ENCODE peak calls at places on chromosomes 11 and 22, in seven cellular contexts. One of them, this sample, is unnamed.

GRCh38 chr11:86035920-86036319 is 33.0 kb downstream of the PICALM start:
- DNase-seq in adrenal gland: no peak
- DNase-seq in tibial artery: no peak
- DNase-seq in kidney: no peak
- DNase-seq in IMR-90: no peak
- DNase-seq in bronchial epithelial cell: no peak
- DNase-seq in heart right ventricle: no peak
- DNase-seq in this sample: no peak

GRCh38 chr22:35991168-35991567 is 37.5 kb downstream of the RBFOX2 start:
- DNase-seq in kidney: no peak
- DNase-seq in IMR-90: peak
- DNase-seq in bronchial epithelial cell: no peak
- DNase-seq in heart right ventricle: no peak
- DNase-seq in tibial artery: no peak
- DNase-seq in adrenal gland: no peak
- DNase-seq in this sample: no peak

GRCh38 chr11:7208391-7208790 is 43.3 kb upstream of the SYT9 start:
- DNase-seq in tibial artery: no peak
- DNase-seq in heart right ventricle: no peak
- DNase-seq in kidney: no peak
- DNase-seq in adrenal gland: no peak
- DNase-seq in IMR-90: no peak
- DNase-seq in bronchial epithelial cell: no peak
- DNase-seq in this sample: no peak

GRCh38 chr11:65381721-65382035 is 768 bp downstream of the SLC25A45 start:
- DNase-seq in tibial artery: peak
- DNase-seq in adrenal gland: no peak
- DNase-seq in kidney: no peak
- DNase-seq in bronchial epithelial cell: peak
- DNase-seq in IMR-90: no peak
- DNase-seq in heart right ventricle: no peak
- DNase-seq in this sample: no peak

GRCh38 chr11:134589155-134589554 is 177.1 kb upstream of the B3GAT1 start:
- DNase-seq in adrenal gland: no peak
- DNase-seq in IMR-90: no peak
- DNase-seq in bronchial epithelial cell: no peak
- DNase-seq in heart right ventricle: no peak
- DNase-seq in kidney: no peak
- DNase-seq in tibial artery: no peak
- DNase-seq in this sample: no peak

GRCh38 chr11:45155058-45155551 is 8.7 kb downstream of the PRDM11 start:
- DNase-seq in tibial artery: no peak
- DNase-seq in heart right ventricle: no peak
- DNase-seq in IMR-90: peak
- DNase-seq in kidney: no peak
- DNase-seq in adrenal gland: no peak
- DNase-seq in bronchial epithelial cell: no peak
- DNase-seq in this sample: no peak

GRCh38 chr11:100876826-100877545 is 189.9 kb downstream of the ARHGAP42 start:
- DNase-seq in kidney: no peak
- DNase-seq in IMR-90: peak
- DNase-seq in heart right ventricle: no peak
- DNase-seq in bronchial epithelial cell: peak
- DNase-seq in adrenal gland: no peak
- DNase-seq in tibial artery: no peak
- DNase-seq in this sample: peak

GRCh38 chr11:75188671-75189070 is 37.8 kb downstream of the SLCO2B1 start:
- DNase-seq in heart right ventricle: no peak
- DNase-seq in kidney: no peak
- DNase-seq in adrenal gland: no peak
- DNase-seq in IMR-90: no peak
- DNase-seq in bronchial epithelial cell: no peak
- DNase-seq in tibial artery: no peak
- DNase-seq in this sample: no peak

GRCh38 chr22:41998361-41999261 is at the start of gene WBP2NL:
- DNase-seq in tibial artery: peak
- DNase-seq in bronchial epithelial cell: peak
- DNase-seq in heart right ventricle: peak
- DNase-seq in adrenal gland: peak
- DNase-seq in kidney: peak
- DNase-seq in IMR-90: peak
- DNase-seq in this sample: peak
- H3K4me3 ChIP-seq in tibial artery: peak
- H3K4me3 ChIP-seq in bronchial epithelial cell: peak
- H3K4me3 ChIP-seq in heart right ventricle: peak
- H3K4me3 ChIP-seq in adrenal gland: no peak
- H3K4me3 ChIP-seq in kidney: peak
- H3K4me3 ChIP-seq in IMR-90: peak
- H3K4me3 ChIP-seq in this sample: peak

GRCh38 chr22:20238567-20239062 is 29.5 kb downstream of the RTN4R start:
- DNase-seq in adrenal gland: no peak
- DNase-seq in heart right ventricle: peak
- DNase-seq in tibial artery: no peak
- DNase-seq in bronchial epithelial cell: peak
- DNase-seq in kidney: no peak
- DNase-seq in IMR-90: no peak
- DNase-seq in this sample: no peak
- TF ChIP-seq CTCF in adrenal gland: no peak
- TF ChIP-seq CTCF in heart right ventricle: peak
- TF ChIP-seq CTCF in tibial artery: peak
- TF ChIP-seq CTCF in bronchial epithelial cell: peak
- TF ChIP-seq CTCF in kidney: peak
- TF ChIP-seq CTCF in IMR-90: peak
- TF ChIP-seq CTCF in this sample: peak

GRCh38 chr11:59559886-59560285 is 48.5 kb downstream of the OR4D9 start:
- DNase-seq in kidney: no peak
- DNase-seq in tibial artery: no peak
- DNase-seq in IMR-90: no peak
- DNase-seq in heart right ventricle: no peak
- DNase-seq in adrenal gland: no peak
- DNase-seq in bronchial epithelial cell: no peak
- DNase-seq in this sample: no peak

GRCh38 chr11:59556115-59556882 is 45.0 kb downstream of the OR4D9 start:
- DNase-seq in bronchial epithelial cell: peak
- DNase-seq in heart right ventricle: no peak
- DNase-seq in kidney: no peak
- DNase-seq in tibial artery: peak
- DNase-seq in adrenal gland: peak
- DNase-seq in IMR-90: peak
- DNase-seq in this sample: no peak

GRCh38 chr11:59560290-59560701 is 49.0 kb downstream of the OR4D9 start:
- DNase-seq in kidney: no peak
- DNase-seq in heart right ventricle: no peak
- DNase-seq in IMR-90: peak
- DNase-seq in tibial artery: peak
- DNase-seq in adrenal gland: peak
- DNase-seq in bronchial epithelial cell: peak
- DNase-seq in this sample: no peak

GRCh38 chr11:59556883-59557205 is 45.5 kb downstream of the OR4D9 start:
- DNase-seq in bronchial epithelial cell: no peak
- DNase-seq in adrenal gland: no peak
- DNase-seq in heart right ventricle: no peak
- DNase-seq in IMR-90: no peak
- DNase-seq in tibial artery: no peak
- DNase-seq in kidney: no peak
- DNase-seq in this sample: no peak

DNA sequence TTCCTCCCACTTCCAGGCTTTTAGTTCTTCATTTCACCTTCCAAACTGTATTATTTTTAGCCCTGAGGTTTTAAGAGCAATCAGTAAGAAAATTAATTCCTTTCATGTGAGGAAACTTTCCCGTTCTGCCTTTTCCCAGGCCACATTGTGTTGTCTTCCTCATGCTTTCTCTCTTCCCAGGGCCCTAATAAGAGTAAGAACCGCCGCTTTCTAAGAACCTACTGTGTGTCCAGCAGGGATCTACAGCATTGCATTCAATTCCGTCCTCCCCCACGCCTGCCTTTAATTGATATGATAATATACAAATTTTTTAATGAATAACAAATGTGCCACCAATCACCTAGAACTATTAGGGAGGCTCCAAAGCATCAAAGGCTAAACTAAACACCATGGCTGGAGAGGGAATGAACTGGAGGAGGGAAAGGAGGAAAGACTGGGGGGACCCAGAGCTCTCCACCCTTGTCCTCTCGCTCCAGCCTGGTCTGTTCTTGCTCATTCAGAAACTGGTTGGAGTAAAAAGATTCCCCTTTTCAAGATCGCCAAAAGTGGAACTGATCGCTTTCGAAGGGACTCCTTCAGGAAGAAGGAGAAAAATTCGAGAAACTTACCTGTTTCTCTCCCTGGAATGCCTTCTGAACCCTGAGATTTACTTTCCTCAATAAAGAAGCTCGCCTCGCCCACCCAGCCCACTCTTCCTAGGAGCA is 46.8 kb downstream of the OR4D9 start:
- DNase-seq in adrenal gland: no peak
- DNase-seq in IMR-90: no peak
- DNase-seq in kidney: no peak
- DNase-seq in tibial artery: no peak
- DNase-seq in bronchial epithelial cell: no peak
- DNase-seq in heart right ventricle: no peak
- DNase-seq in this sample: no peak
- H3K4me3 ChIP-seq in adrenal gland: no peak
- H3K4me3 ChIP-seq in IMR-90: peak
- H3K4me3 ChIP-seq in kidney: no peak
- H3K4me3 ChIP-seq in tibial artery: peak
- H3K4me3 ChIP-seq in bronchial epithelial cell: no peak
- H3K4me3 ChIP-seq in heart right ventricle: peak
- H3K4me3 ChIP-seq in this sample: peak

DNA sequence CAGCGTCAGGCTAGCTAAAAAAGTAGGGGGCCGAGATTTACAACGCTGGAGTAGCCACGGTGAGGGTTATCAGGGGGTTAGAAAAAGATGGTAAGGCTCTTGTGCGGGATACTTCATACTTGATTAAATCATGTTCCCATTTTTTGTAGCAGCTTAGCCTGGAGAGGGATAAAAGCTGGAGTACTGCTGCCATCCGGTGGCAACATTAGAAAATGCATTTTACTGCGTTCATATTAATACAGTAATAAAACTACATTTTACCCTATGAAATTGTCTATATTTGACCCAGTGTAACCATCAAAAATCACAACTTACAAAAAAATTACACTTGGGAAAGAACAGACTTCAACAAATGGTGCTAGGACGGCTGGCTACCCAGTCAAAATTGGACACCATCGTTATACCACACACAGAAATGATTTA is 17.3 kb downstream of the RPUSD4 start:
- DNase-seq in IMR-90: peak
- DNase-seq in adrenal gland: peak
- DNase-seq in kidney: no peak
- DNase-seq in tibial artery: peak
- DNase-seq in bronchial epithelial cell: peak
- DNase-seq in heart right ventricle: no peak
- DNase-seq in this sample: no peak
- TF ChIP-seq CTCF in IMR-90: peak
- TF ChIP-seq CTCF in adrenal gland: peak
- TF ChIP-seq CTCF in kidney: peak
- TF ChIP-seq CTCF in tibial artery: peak
- TF ChIP-seq CTCF in bronchial epithelial cell: peak
- TF ChIP-seq CTCF in heart right ventricle: peak
- TF ChIP-seq CTCF in this sample: peak